ENCODE peak calls at places on chromosomes 6 and 20, in ten cellular contexts. S is psoas muscle; R is pancreas; E is endodermal cell; T is AG04450; F is tibial artery; G is A549; C is CD8-positive, alpha-beta T cell; I is OCI-LY7; L is Panc1. H is an unnamed sample.
A peak's percentile ranks its signal among the peaks of the same experiment; 100 is the strongest.

GRCh38 chr6:168865-169455 is 123.3 kb upstream of the DUSP22 start:
- DNase-seq in R (no peak), C (no peak), I (peak; percentile 62), S (no peak), T (no peak), L (peak; percentile 38), E (no peak), G (peak; percentile 36), F (no peak), H (peak; percentile 54)

GRCh38 chr6:160198577-160199211 is 59.9 kb downstream of the SLC22A2 start:
- DNase-seq in E (no peak), S (no peak), G (peak; percentile 30), R (no peak), L (no peak), C (no peak), F (no peak), I (no peak), T (no peak), H (no peak)

GRCh38 chr6:88866856-88867255 is 96.6 kb downstream of the RNGTT start:
- DNase-seq in L (no peak), C (no peak), G (no peak), E (no peak), F (no peak), S (no peak), R (no peak), T (no peak), I (no peak), H (no peak)

GRCh38 chr6:31729979-31730630 is 1.0 kb upstream of the DDAH2 start:
- DNase-seq in S (peak; percentile 89), T (peak; percentile 75), E (peak; percentile 97), G (peak; percentile 81), C (peak; percentile 79), F (peak; percentile 95), L (no peak), R (peak; percentile 72), I (peak; percentile 82), H (peak; percentile 79)

GRCh38 chr20:49045440-49046086 is 549 bp upstream of the CSE1L start:
- DNase-seq in L (no peak), T (no peak), E (no peak), I (peak; percentile 37), R (peak; percentile 61), F (peak; percentile 69), S (peak; percentile 28), C (no peak), G (no peak), H (no peak)

GRCh38 chr6:26057899-26058298 is 29.3 kb upstream of the HFE start:
- DNase-seq in G (no peak), C (no peak), F (no peak), T (no peak), L (no peak), S (no peak), I (no peak), R (no peak), E (no peak), H (no peak)

GRCh38 chr6:5213851-5214507 is 46.8 kb downstream of the LYRM4 start:
- DNase-seq in E (no peak), F (no peak), I (no peak), R (no peak), S (no peak), C (no peak), G (no peak), L (no peak), T (peak; percentile 27), H (no peak)

GRCh38 chr20:23270427-23270911 is 80.1 kb upstream of the NXT1 start:
- DNase-seq in I (no peak), F (peak; percentile 34), R (no peak), S (no peak), T (peak; percentile 51), L (no peak), E (no peak), G (peak; percentile 33), C (no peak), H (no peak)

GRCh38 chr6:82744286-82745015 is 321.2 kb downstream of the UBE3D start:
- DNase-seq in E (no peak), G (no peak), T (no peak), S (no peak), L (no peak), F (no peak), I (no peak), R (no peak), C (no peak), H (no peak)

GRCh38 chr6:5337573-5337972 is 76.3 kb downstream of the FARS2 start:
- DNase-seq in C (no peak), I (no peak), R (no peak), F (no peak), T (no peak), S (no peak), E (no peak), G (no peak), L (no peak), H (no peak)

GRCh38 chr6:45619994-45620471 is 242.3 kb upstream of the SUPT3H start:
- DNase-seq in I (peak; percentile 57), S (no peak), G (no peak), E (no peak), T (no peak), L (no peak), F (no peak), R (no peak), C (no peak), H (no peak)

GRCh38 chr6:167945937-167946485 is 51.5 kb upstream of the KIF25 start:
- DNase-seq in T (no peak), S (no peak), C (no peak), F (no peak), I (no peak), G (peak; percentile 17), L (no peak), E (no peak), R (no peak), H (no peak)

GRCh38 chr20:4217349-4217761 is 202.0 kb upstream of the RNF24 start:
- DNase-seq in F (no peak), G (peak; percentile 84), C (no peak), L (no peak), I (no peak), E (peak; percentile 75), S (no peak), T (no peak), R (no peak), H (peak; percentile 77)

GRCh38 chr20:25495189-25495824 is 87.8 kb downstream of the GINS1 start:
- DNase-seq in S (no peak), F (no peak), E (no peak), T (no peak), C (no peak), L (no peak), G (no peak), I (no peak), R (no peak), H (no peak)

GRCh38 chr20:13567663-13568062 is 71.1 kb downstream of the TASP1 start:
- DNase-seq in S (no peak), G (no peak), T (no peak), F (no peak), R (no peak), I (no peak), C (no peak), E (no peak), L (no peak), H (no peak)

GRCh38 chr6:64505312-64505711 is 869.7 kb downstream of the PHF3 start:
- DNase-seq in S (no peak), E (peak; percentile 88), I (peak; percentile 33), L (no peak), R (no peak), F (no peak), G (peak; percentile 38), C (no peak), T (no peak), H (no peak)

GRCh38 chr20:23160536-23161243 is 74.6 kb upstream of the CD93 start:
- DNase-seq in C (no peak), G (no peak), F (no peak), E (peak; percentile 62), L (no peak), R (no peak), I (no peak), T (no peak), S (no peak), H (no peak)

GRCh38 chr20:10360878-10361277 is 73.1 kb downstream of the MKKS start:
- DNase-seq in G (no peak), F (no peak), C (no peak), S (no peak), T (no peak), E (no peak), R (no peak), L (no peak), I (no peak), H (no peak)

GRCh38 chr6:167058261-167058660 is 59.1 kb downstream of the CEP43 start:
- DNase-seq in T (no peak), I (no peak), S (no peak), E (no peak), R (no peak), G (no peak), C (no peak), L (no peak), F (no peak), H (no peak)

GRCh38 chr6:43488667-43489276 is 11.4 kb downstream of the TJAP1 start:
- DNase-seq in I (no peak), E (no peak), S (no peak), C (no peak), T (no peak), L (no peak), G (no peak), R (no peak), F (no peak), H (no peak)
- H3K27ac ChIP-seq in I (no peak overlapping the region), E (peak overlapping the region; percentile 88), S (peak overlapping the region; percentile 70), C (no peak overlapping the region), T (no peak overlapping the region), L (no peak overlapping the region), G (no peak overlapping the region), R (no peak overlapping the region), F (no peak overlapping the region), H (no peak overlapping the region)

GRCh38 chr20:62875419-62876355 is 14.1 kb upstream of the TCFL5 start:
- DNase-seq in T (peak; percentile 32), I (no peak), G (peak; percentile 91), S (peak; percentile 81), L (no peak), E (peak; percentile 96), C (no peak), F (peak; percentile 91), R (peak; percentile 50), H (peak; percentile 81)
- TF ChIP-seq CTCF in T (peak; percentile 45), I (no peak), G (peak; percentile 41), S (peak; percentile 28), L (no peak), E (peak; percentile 69), C (no peak), F (peak; percentile 58), R (peak; percentile 16), H (peak; percentile 66)

GRCh38 chr6:22447191-22447590 is 122.2 kb upstream of the HDGFL1 start:
- DNase-seq in T (no peak), I (no peak), L (no peak), G (no peak), F (no peak), E (no peak), R (no peak), C (no peak), S (peak; percentile 12), H (no peak)
- H3K27ac ChIP-seq in T (no peak overlapping the region), I (no peak overlapping the region), L (peak overlapping the region; percentile 56), G (peak overlapping the region; percentile 62), F (no peak overlapping the region), E (peak overlapping the region; percentile 92), R (no peak overlapping the region), C (no peak overlapping the region), S (peak overlapping the region; percentile 70), H (no peak overlapping the region)

DNA sequence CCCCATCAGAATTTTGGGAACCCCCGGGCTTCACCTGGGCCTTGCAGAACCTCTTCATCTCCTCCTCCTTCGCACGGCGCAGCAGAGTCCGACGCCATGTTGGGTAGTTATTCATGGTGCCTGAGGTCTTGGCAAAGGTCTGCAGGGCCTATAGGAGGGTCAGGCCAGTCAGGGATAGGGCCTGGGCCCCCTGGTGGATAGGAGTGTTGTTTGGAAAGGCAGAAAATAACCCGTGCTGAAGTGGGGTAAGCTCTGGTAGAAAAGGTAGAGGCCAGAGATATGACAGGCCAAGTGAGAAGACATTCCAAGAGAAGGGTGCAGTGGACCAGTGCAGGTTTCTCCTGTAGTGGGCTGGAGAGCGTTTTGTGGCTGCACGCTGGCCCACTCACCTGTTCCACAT is 4.9 kb downstream of the SMPD2 start:
- DNase-seq in G (no peak), S (no peak), L (no peak), C (no peak), E (peak; percentile 63), R (no peak), F (no peak), T (no peak), I (no peak), H (no peak)
- TF ChIP-seq CTCF in G (no peak), S (no peak), L (no peak), C (no peak), E (peak; percentile 67), R (no peak), F (no peak), T (no peak), I (peak; percentile 29), H (no peak)